ENCODE peak calls at places on chromosomes 12 and 14, in four cellular contexts. One of them, this sample, is unnamed.

GRCh38 chr12:98745578-98746391 is 100.7 kb downstream of the APAF1 start:
- DNase-seq in astrocyte of the spinal cord: no peak
- DNase-seq in activated naive CD4-positive, alpha-beta T cell treated with anti-CD3 and anti-CD28 coated beads, Interleukin-2, amount 50 U/mL, for 72 hours: no peak
- DNase-seq in amygdala: no peak
- DNase-seq in this sample: no peak

GRCh38 chr12:32265461-32265860 is 133.9 kb upstream of the FGD4 start:
- DNase-seq in astrocyte of the spinal cord: no peak
- DNase-seq in activated naive CD4-positive, alpha-beta T cell treated with anti-CD3 and anti-CD28 coated beads, Interleukin-2, amount 50 U/mL, for 72 hours: no peak
- DNase-seq in amygdala: no peak
- DNase-seq in this sample: no peak

GRCh38 chr14:87149583-87150354 is 843.2 kb downstream of the GALC start:
- DNase-seq in astrocyte of the spinal cord: peak; percentile 46
- DNase-seq in activated naive CD4-positive, alpha-beta T cell treated with anti-CD3 and anti-CD28 coated beads, Interleukin-2, amount 50 U/mL, for 72 hours: no peak
- DNase-seq in amygdala: no peak
- DNase-seq in this sample: no peak

GRCh38 chr14:96670391-96670790 is 126.8 kb upstream of the VRK1 start:
- DNase-seq in astrocyte of the spinal cord: no peak
- DNase-seq in activated naive CD4-positive, alpha-beta T cell treated with anti-CD3 and anti-CD28 coated beads, Interleukin-2, amount 50 U/mL, for 72 hours: no peak
- DNase-seq in amygdala: no peak
- DNase-seq in this sample: no peak

GRCh38 chr12:63068857-63069442 is 82.1 kb downstream of the AVPR1A start:
- DNase-seq in astrocyte of the spinal cord: peak; percentile 86
- DNase-seq in activated naive CD4-positive, alpha-beta T cell treated with anti-CD3 and anti-CD28 coated beads, Interleukin-2, amount 50 U/mL, for 72 hours: no peak
- DNase-seq in amygdala: no peak
- DNase-seq in this sample: no peak

GRCh38 chr12:106101798-106102197 is 37.0 kb downstream of the NUAK1 start:
- DNase-seq in astrocyte of the spinal cord: no peak
- DNase-seq in activated naive CD4-positive, alpha-beta T cell treated with anti-CD3 and anti-CD28 coated beads, Interleukin-2, amount 50 U/mL, for 72 hours: no peak
- DNase-seq in amygdala: no peak
- DNase-seq in this sample: peak; percentile 19

GRCh38 chr14:22976620-22977433 is 5.5 kb downstream of the AJUBA start:
- DNase-seq in astrocyte of the spinal cord: peak; percentile 53
- DNase-seq in activated naive CD4-positive, alpha-beta T cell treated with anti-CD3 and anti-CD28 coated beads, Interleukin-2, amount 50 U/mL, for 72 hours: no peak
- DNase-seq in amygdala: no peak
- DNase-seq in this sample: no peak

GRCh38 chr12:126874427-126875026 is 1392.4 kb upstream of the TMEM132C start:
- DNase-seq in astrocyte of the spinal cord: peak; percentile 59
- DNase-seq in activated naive CD4-positive, alpha-beta T cell treated with anti-CD3 and anti-CD28 coated beads, Interleukin-2, amount 50 U/mL, for 72 hours: peak; percentile 63
- DNase-seq in amygdala: peak; percentile 17
- DNase-seq in this sample: peak; percentile 30

This sample was measured in caudate nucleus.